ENCODE peak calls at places on chromosomes 7 and 10, in four cellular contexts. One of them, this sample, is unnamed.

GRCh38 chr7:35007768-35008167 is 29.5 kb downstream of the DPY19L1 start:
- DNase-seq in progenitor cell of endocrine pancreas: no peak
- DNase-seq in colonic mucosa: no peak
- DNase-seq in uterus: no peak
- DNase-seq in this sample: no peak

GRCh38 chr10:22667093-22667480 is 47.3 kb downstream of the PIP4K2A start:
- DNase-seq in colonic mucosa: no peak
- DNase-seq in progenitor cell of endocrine pancreas: no peak
- DNase-seq in uterus: no peak
- DNase-seq in this sample: no peak

GRCh38 chr10:119378737-119379067 is 163.8 kb downstream of the RGS10 start:
- DNase-seq in uterus: no peak
- DNase-seq in progenitor cell of endocrine pancreas: no peak
- DNase-seq in colonic mucosa: no peak
- DNase-seq in this sample: peak

GRCh38 chr10:84606428-84606827 is 278.0 kb downstream of the CCSER2 start:
- DNase-seq in uterus: no peak
- DNase-seq in colonic mucosa: no peak
- DNase-seq in progenitor cell of endocrine pancreas: no peak
- DNase-seq in this sample: no peak

GRCh38 chr7:74334026-74334425 is 44.8 kb downstream of the CLIP2 start:
- DNase-seq in progenitor cell of endocrine pancreas: no peak
- DNase-seq in colonic mucosa: no peak
- DNase-seq in uterus: no peak
- DNase-seq in this sample: peak

GRCh38 chr7:1567082-1567771 is 2.6 kb downstream of the PSMG3 start:
- DNase-seq in progenitor cell of endocrine pancreas: no peak
- DNase-seq in uterus: no peak
- DNase-seq in colonic mucosa: peak
- DNase-seq in this sample: peak

GRCh38 chr10:52030051-52030867 is 283.8 kb upstream of the DKK1 start:
- DNase-seq in colonic mucosa: no peak
- DNase-seq in uterus: no peak
- DNase-seq in progenitor cell of endocrine pancreas: no peak
- DNase-seq in this sample: peak

GRCh38 chr7:38932509-38933168 is 23.6 kb upstream of the VPS41 start:
- DNase-seq in colonic mucosa: peak
- DNase-seq in progenitor cell of endocrine pancreas: peak
- DNase-seq in uterus: peak
- DNase-seq in this sample: peak

GRCh38 chr10:50347394-50347802 is 96.1 kb upstream of the ASAH2 start:
- DNase-seq in progenitor cell of endocrine pancreas: no peak
- DNase-seq in uterus: no peak
- DNase-seq in colonic mucosa: no peak
- DNase-seq in this sample: no peak

GRCh38 chr10:90930971-90931841 is 10.3 kb upstream of the ANKRD1 start:
- DNase-seq in colonic mucosa: no peak
- DNase-seq in uterus: peak
- DNase-seq in progenitor cell of endocrine pancreas: no peak
- DNase-seq in this sample: peak

GRCh38 chr7:129401968-129402860 is 32.0 kb upstream of the STRIP2 start:
- DNase-seq in colonic mucosa: no peak
- DNase-seq in progenitor cell of endocrine pancreas: no peak
- DNase-seq in uterus: no peak
- DNase-seq in this sample: no peak

GRCh38 chr7:158248816-158249215 is 338.8 kb downstream of the PTPRN2 start:
- DNase-seq in uterus: no peak
- DNase-seq in colonic mucosa: no peak
- DNase-seq in progenitor cell of endocrine pancreas: no peak
- DNase-seq in this sample: no peak